ENCODE peak calls at places on chromosomes 6 and 20, in six cellular contexts. One of them, this sample, is unnamed.

GRCh38 chr6:141610741-141611140 is 522.0 kb upstream of the GJE1 start:
- DNase-seq in effector CD4-positive, alpha-beta T cell: no peak
- DNase-seq in caudate nucleus: no peak
- DNase-seq in activated B cell treated with CpG ODN at 0.5 μM for 24 hours: no peak
- DNase-seq in HS-27A: no peak
- DNase-seq in cerebellum: no peak
- DNase-seq in this sample: no peak

GRCh38 chr6:72216222-72217106 is 330.1 kb downstream of the RIMS1 start:
- DNase-seq in effector CD4-positive, alpha-beta T cell: no peak
- DNase-seq in caudate nucleus: no peak
- DNase-seq in activated B cell treated with CpG ODN at 0.5 μM for 24 hours: no peak
- DNase-seq in HS-27A: no peak
- DNase-seq in cerebellum: peak
- DNase-seq in this sample: no peak

GRCh38 chr6:131041814-131042213 is 21.2 kb downstream of the EPB41L2 start:
- DNase-seq in effector CD4-positive, alpha-beta T cell: no peak
- DNase-seq in caudate nucleus: no peak
- DNase-seq in activated B cell treated with CpG ODN at 0.5 μM for 24 hours: no peak
- DNase-seq in HS-27A: no peak
- DNase-seq in cerebellum: no peak
- DNase-seq in this sample: no peak

GRCh38 chr20:13271098-13271497 is 50.0 kb downstream of the ISM1 start:
- DNase-seq in effector CD4-positive, alpha-beta T cell: no peak
- DNase-seq in caudate nucleus: no peak
- DNase-seq in activated B cell treated with CpG ODN at 0.5 μM for 24 hours: no peak
- DNase-seq in HS-27A: no peak
- DNase-seq in cerebellum: no peak
- DNase-seq in this sample: no peak

GRCh38 chr20:13105864-13106457 is 97.2 kb downstream of the SPTLC3 start:
- DNase-seq in effector CD4-positive, alpha-beta T cell: no peak
- DNase-seq in caudate nucleus: no peak
- DNase-seq in activated B cell treated with CpG ODN at 0.5 μM for 24 hours: no peak
- DNase-seq in HS-27A: no peak
- DNase-seq in cerebellum: peak
- DNase-seq in this sample: no peak

GRCh38 chr6:42402184-42402583 is 49.5 kb downstream of the TRERF1 start:
- DNase-seq in effector CD4-positive, alpha-beta T cell: no peak
- DNase-seq in caudate nucleus: no peak
- DNase-seq in activated B cell treated with CpG ODN at 0.5 μM for 24 hours: no peak
- DNase-seq in HS-27A: no peak
- DNase-seq in cerebellum: no peak
- DNase-seq in this sample: no peak

GRCh38 chr6:43878823-43879495 is 108.9 kb downstream of the VEGFA start:
- DNase-seq in effector CD4-positive, alpha-beta T cell: no peak
- DNase-seq in caudate nucleus: peak
- DNase-seq in activated B cell treated with CpG ODN at 0.5 μM for 24 hours: no peak
- DNase-seq in HS-27A: no peak
- DNase-seq in cerebellum: peak
- DNase-seq in this sample: no peak

GRCh38 chr6:143098054-143098673 is 37.5 kb downstream of the AIG1 start:
- DNase-seq in effector CD4-positive, alpha-beta T cell: no peak
- DNase-seq in caudate nucleus: no peak
- DNase-seq in activated B cell treated with CpG ODN at 0.5 μM for 24 hours: no peak
- DNase-seq in HS-27A: no peak
- DNase-seq in cerebellum: no peak
- DNase-seq in this sample: no peak

GRCh38 chr20:37615507-37616425 is 78.1 kb upstream of the CTNNBL1 start:
- DNase-seq in effector CD4-positive, alpha-beta T cell: no peak
- DNase-seq in caudate nucleus: no peak
- DNase-seq in activated B cell treated with CpG ODN at 0.5 μM for 24 hours: no peak
- DNase-seq in HS-27A: no peak
- DNase-seq in cerebellum: peak
- DNase-seq in this sample: no peak

GRCh38 chr6:40477246-40478126 is 109.7 kb downstream of the LRFN2 start:
- DNase-seq in effector CD4-positive, alpha-beta T cell: no peak
- DNase-seq in caudate nucleus: no peak
- DNase-seq in activated B cell treated with CpG ODN at 0.5 μM for 24 hours: no peak
- DNase-seq in HS-27A: no peak
- DNase-seq in cerebellum: no peak
- DNase-seq in this sample: no peak

GRCh38 chr6:165308926-165309731 is at the start of gene C6orf118:
- DNase-seq in effector CD4-positive, alpha-beta T cell: no peak
- DNase-seq in caudate nucleus: peak
- DNase-seq in activated B cell treated with CpG ODN at 0.5 μM for 24 hours: no peak
- DNase-seq in HS-27A: no peak
- DNase-seq in cerebellum: peak
- DNase-seq in this sample: no peak

GRCh38 chr6:105097288-105097687 is 82.5 kb downstream of the POPDC3 start:
- DNase-seq in effector CD4-positive, alpha-beta T cell: no peak
- DNase-seq in caudate nucleus: no peak
- DNase-seq in activated B cell treated with CpG ODN at 0.5 μM for 24 hours: no peak
- DNase-seq in HS-27A: no peak
- DNase-seq in cerebellum: no peak
- DNase-seq in this sample: no peak

GRCh38 chr20:33789109-33789857 is 21.9 kb upstream of the CHMP4B start:
- DNase-seq in effector CD4-positive, alpha-beta T cell: no peak
- DNase-seq in caudate nucleus: no peak
- DNase-seq in activated B cell treated with CpG ODN at 0.5 μM for 24 hours: no peak
- DNase-seq in HS-27A: peak
- DNase-seq in cerebellum: no peak
- DNase-seq in this sample: no peak

GRCh38 chr20:38094373-38094775 is 60.8 kb downstream of the RPRD1B start:
- DNase-seq in effector CD4-positive, alpha-beta T cell: no peak
- DNase-seq in caudate nucleus: no peak
- DNase-seq in activated B cell treated with CpG ODN at 0.5 μM for 24 hours: no peak
- DNase-seq in HS-27A: no peak
- DNase-seq in cerebellum: no peak
- DNase-seq in this sample: no peak

GRCh38 chr20:56875052-56875663 is 246.1 kb downstream of the TFAP2C start:
- DNase-seq in effector CD4-positive, alpha-beta T cell: no peak
- DNase-seq in caudate nucleus: no peak
- DNase-seq in activated B cell treated with CpG ODN at 0.5 μM for 24 hours: no peak
- DNase-seq in HS-27A: no peak
- DNase-seq in cerebellum: no peak
- DNase-seq in this sample: no peak

GRCh38 chr6:37524025-37524647 is 24.4 kb upstream of the CCDC167 start:
- DNase-seq in effector CD4-positive, alpha-beta T cell: no peak
- DNase-seq in caudate nucleus: no peak
- DNase-seq in activated B cell treated with CpG ODN at 0.5 μM for 24 hours: no peak
- DNase-seq in HS-27A: peak
- DNase-seq in cerebellum: no peak
- DNase-seq in this sample: no peak

GRCh38 chr6:109302176-109302575 is 80.1 kb downstream of the CD164 start:
- DNase-seq in effector CD4-positive, alpha-beta T cell: no peak
- DNase-seq in caudate nucleus: no peak
- DNase-seq in activated B cell treated with CpG ODN at 0.5 μM for 24 hours: no peak
- DNase-seq in HS-27A: no peak
- DNase-seq in cerebellum: no peak
- DNase-seq in this sample: no peak

GRCh38 chr20:62477669-62478450 is 2.1 kb upstream of the GATA5 start:
- DNase-seq in effector CD4-positive, alpha-beta T cell: no peak
- DNase-seq in caudate nucleus: no peak
- DNase-seq in activated B cell treated with CpG ODN at 0.5 μM for 24 hours: no peak
- DNase-seq in HS-27A: no peak
- DNase-seq in cerebellum: no peak
- DNase-seq in this sample: no peak

GRCh38 chr6:164927288-164928040 is 381.9 kb downstream of the C6orf118 start:
- DNase-seq in effector CD4-positive, alpha-beta T cell: peak
- DNase-seq in caudate nucleus: peak
- DNase-seq in activated B cell treated with CpG ODN at 0.5 μM for 24 hours: peak
- DNase-seq in HS-27A: no peak
- DNase-seq in cerebellum: peak
- DNase-seq in this sample: peak

GRCh38 chr6:70956451-70957283 is at the start of gene B3GAT2:
- DNase-seq in effector CD4-positive, alpha-beta T cell: no peak
- DNase-seq in caudate nucleus: peak
- DNase-seq in activated B cell treated with CpG ODN at 0.5 μM for 24 hours: peak
- DNase-seq in HS-27A: no peak
- DNase-seq in cerebellum: peak
- DNase-seq in this sample: peak

GRCh38 chr6:9225441-9225871 is 790.1 kb upstream of the SLC35B3 start:
- DNase-seq in effector CD4-positive, alpha-beta T cell: no peak
- DNase-seq in caudate nucleus: no peak
- DNase-seq in activated B cell treated with CpG ODN at 0.5 μM for 24 hours: no peak
- DNase-seq in HS-27A: no peak
- DNase-seq in cerebellum: no peak
- DNase-seq in this sample: no peak

GRCh38 chr6:36985963-36986703 is at the start of gene MTCH1:
- DNase-seq in effector CD4-positive, alpha-beta T cell: peak
- DNase-seq in caudate nucleus: peak
- DNase-seq in activated B cell treated with CpG ODN at 0.5 μM for 24 hours: peak
- DNase-seq in HS-27A: peak
- DNase-seq in cerebellum: peak
- DNase-seq in this sample: peak

GRCh38 chr6:149031545-149032317 is 284.9 kb downstream of the UST start:
- DNase-seq in effector CD4-positive, alpha-beta T cell: no peak
- DNase-seq in caudate nucleus: no peak
- DNase-seq in activated B cell treated with CpG ODN at 0.5 μM for 24 hours: no peak
- DNase-seq in HS-27A: peak
- DNase-seq in cerebellum: no peak
- DNase-seq in this sample: no peak

GRCh38 chr6:144617231-144618199 is 332.4 kb downstream of the UTRN start:
- DNase-seq in effector CD4-positive, alpha-beta T cell: no peak
- DNase-seq in caudate nucleus: no peak
- DNase-seq in activated B cell treated with CpG ODN at 0.5 μM for 24 hours: no peak
- DNase-seq in HS-27A: no peak
- DNase-seq in cerebellum: no peak
- DNase-seq in this sample: no peak

GRCh38 chr6:39754493-39755115 is 29.4 kb upstream of the KIF6 start:
- DNase-seq in effector CD4-positive, alpha-beta T cell: no peak
- DNase-seq in caudate nucleus: no peak
- DNase-seq in activated B cell treated with CpG ODN at 0.5 μM for 24 hours: no peak
- DNase-seq in HS-27A: no peak
- DNase-seq in cerebellum: no peak
- DNase-seq in this sample: no peak

GRCh38 chr6:36784379-36784636 is 54.9 kb downstream of the CPNE5 start:
- DNase-seq in effector CD4-positive, alpha-beta T cell: no peak
- DNase-seq in caudate nucleus: no peak
- DNase-seq in activated B cell treated with CpG ODN at 0.5 μM for 24 hours: no peak
- DNase-seq in HS-27A: no peak
- DNase-seq in cerebellum: no peak
- DNase-seq in this sample: no peak

GRCh38 chr20:32966881-32967781 is 37.1 kb downstream of the SUN5 start:
- DNase-seq in effector CD4-positive, alpha-beta T cell: peak
- DNase-seq in caudate nucleus: no peak
- DNase-seq in activated B cell treated with CpG ODN at 0.5 μM for 24 hours: peak
- DNase-seq in HS-27A: no peak
- DNase-seq in cerebellum: no peak
- DNase-seq in this sample: peak

GRCh38 chr6:134374486-134374885 is 56.6 kb upstream of the SGK1 start:
- DNase-seq in effector CD4-positive, alpha-beta T cell: no peak
- DNase-seq in caudate nucleus: no peak
- DNase-seq in activated B cell treated with CpG ODN at 0.5 μM for 24 hours: no peak
- DNase-seq in HS-27A: no peak
- DNase-seq in cerebellum: peak
- DNase-seq in this sample: no peak

GRCh38 chr20:30815577-30816181 is 441.8 kb upstream of the DEFB115 start:
- DNase-seq in effector CD4-positive, alpha-beta T cell: no peak
- DNase-seq in caudate nucleus: no peak
- DNase-seq in activated B cell treated with CpG ODN at 0.5 μM for 24 hours: no peak
- DNase-seq in HS-27A: no peak
- DNase-seq in cerebellum: no peak
- DNase-seq in this sample: no peak

GRCh38 chr6:162372092-162372491 is 355.5 kb downstream of the PRKN start:
- DNase-seq in effector CD4-positive, alpha-beta T cell: no peak
- DNase-seq in caudate nucleus: no peak
- DNase-seq in activated B cell treated with CpG ODN at 0.5 μM for 24 hours: no peak
- DNase-seq in HS-27A: no peak
- DNase-seq in cerebellum: no peak
- DNase-seq in this sample: no peak

GRCh38 chr6:129577691-129578090 is 132.3 kb downstream of the ARHGAP18 start:
- DNase-seq in effector CD4-positive, alpha-beta T cell: no peak
- DNase-seq in caudate nucleus: no peak
- DNase-seq in activated B cell treated with CpG ODN at 0.5 μM for 24 hours: no peak
- DNase-seq in HS-27A: no peak
- DNase-seq in cerebellum: no peak
- DNase-seq in this sample: no peak

GRCh38 chr6:80610821-80611220 is 504.4 kb downstream of the BCKDHB start:
- DNase-seq in effector CD4-positive, alpha-beta T cell: no peak
- DNase-seq in caudate nucleus: no peak
- DNase-seq in activated B cell treated with CpG ODN at 0.5 μM for 24 hours: no peak
- DNase-seq in HS-27A: no peak
- DNase-seq in cerebellum: no peak
- DNase-seq in this sample: no peak

GRCh38 chr6:1872649-1873131 is 263.0 kb downstream of the FOXC1 start:
- DNase-seq in effector CD4-positive, alpha-beta T cell: no peak
- DNase-seq in caudate nucleus: no peak
- DNase-seq in activated B cell treated with CpG ODN at 0.5 μM for 24 hours: no peak
- DNase-seq in HS-27A: no peak
- DNase-seq in cerebellum: no peak
- DNase-seq in this sample: no peak

GRCh38 chr6:34056301-34056700 is 89.6 kb downstream of the GRM4 start:
- DNase-seq in effector CD4-positive, alpha-beta T cell: no peak
- DNase-seq in caudate nucleus: no peak
- DNase-seq in activated B cell treated with CpG ODN at 0.5 μM for 24 hours: no peak
- DNase-seq in HS-27A: no peak
- DNase-seq in cerebellum: no peak
- DNase-seq in this sample: no peak

GRCh38 chr6:138546733-138547185 is 47.5 kb upstream of the NHSL1 start:
- DNase-seq in effector CD4-positive, alpha-beta T cell: no peak
- DNase-seq in caudate nucleus: no peak
- DNase-seq in activated B cell treated with CpG ODN at 0.5 μM for 24 hours: no peak
- DNase-seq in HS-27A: no peak
- DNase-seq in cerebellum: no peak
- DNase-seq in this sample: peak

This sample was measured in activated naive CD8-positive, alpha-beta T cell treated with anti-CD3 and anti-CD28 coated beads, Interleukin-2, amount 10 ng/mL, durations not matched to agents 7 days and 5 days.